ENCODE peak calls at places on chromosomes 12 and 14, in four cellular contexts. J, X, F and A are unnamed samples.

GRCh38 chr14:23864856-23865255 is 88.7 kb upstream of the DHRS4 start:
- DNase-seq in J (no peak), X (no peak), F (no peak), A (no peak)

GRCh38 chr12:40614923-40615322 is 77.3 kb upstream of the CNTN1 start:
- DNase-seq in J (no peak), X (no peak), F (no peak), A (no peak)

GRCh38 chr12:45912774-45913173 is 77.6 kb downstream of the SCAF11 start:
- DNase-seq in J (no peak), X (no peak), F (no peak), A (no peak)

GRCh38 chr14:104819361-104819771 is 18.5 kb downstream of the ZBTB42 start:
- DNase-seq in J (no peak), X (no peak), F (no peak), A (no peak)

GRCh38 chr12:130520784-130521183 is 183.1 kb downstream of the PIWIL1 start:
- DNase-seq in J (no peak), X (no peak), F (no peak), A (no peak)

GRCh38 chr14:79852975-79853374 is 358.3 kb downstream of the DIO2 start:
- DNase-seq in J (no peak), X (no peak), F (no peak), A (no peak)

GRCh38 chr12:49345840-49346658 is 639 bp upstream of the DNAJC22 start:
- DNase-seq in J (no peak), X (no peak), F (no peak), A (no peak)

GRCh38 chr14:69077841-69078240 is 75.1 kb downstream of the DCAF5 start:
- DNase-seq in J (no peak), X (peak; percentile 50), F (peak; percentile 91), A (no peak)

GRCh38 chr12:68234140-68234539 is 8.5 kb upstream of the IL26 start:
- DNase-seq in J (no peak), X (no peak), F (no peak), A (no peak)

GRCh38 chr12:45192041-45192695 is 23.7 kb upstream of the ANO6 start:
- DNase-seq in J (no peak), X (peak; percentile 50), F (peak; percentile 80), A (no peak)

DNA sequence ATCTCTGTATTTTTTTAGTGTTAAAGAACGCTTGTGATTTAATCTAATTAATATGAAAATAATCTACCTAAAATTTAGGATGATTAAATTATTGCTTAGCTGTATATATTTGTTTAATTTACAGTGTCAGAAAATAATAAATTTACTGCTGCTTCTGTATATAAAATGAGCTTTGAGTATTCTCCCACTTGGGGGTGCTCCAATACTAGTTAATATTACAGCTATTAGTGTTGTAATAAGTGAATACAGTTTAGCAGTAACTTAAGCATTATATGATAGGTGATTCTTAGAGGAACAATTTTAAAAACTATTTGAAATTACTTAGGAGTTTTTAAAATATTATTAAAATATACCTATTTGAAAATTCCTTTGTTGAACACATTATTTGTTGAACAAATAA is 62.2 kb downstream of the PAPOLA start:
- DNase-seq in J (no peak), X (no peak), F (no peak), A (no peak)
- TF ChIP-seq CTCF in J (no peak), X (no peak), F (peak; percentile 38), A (no peak)

DNA sequence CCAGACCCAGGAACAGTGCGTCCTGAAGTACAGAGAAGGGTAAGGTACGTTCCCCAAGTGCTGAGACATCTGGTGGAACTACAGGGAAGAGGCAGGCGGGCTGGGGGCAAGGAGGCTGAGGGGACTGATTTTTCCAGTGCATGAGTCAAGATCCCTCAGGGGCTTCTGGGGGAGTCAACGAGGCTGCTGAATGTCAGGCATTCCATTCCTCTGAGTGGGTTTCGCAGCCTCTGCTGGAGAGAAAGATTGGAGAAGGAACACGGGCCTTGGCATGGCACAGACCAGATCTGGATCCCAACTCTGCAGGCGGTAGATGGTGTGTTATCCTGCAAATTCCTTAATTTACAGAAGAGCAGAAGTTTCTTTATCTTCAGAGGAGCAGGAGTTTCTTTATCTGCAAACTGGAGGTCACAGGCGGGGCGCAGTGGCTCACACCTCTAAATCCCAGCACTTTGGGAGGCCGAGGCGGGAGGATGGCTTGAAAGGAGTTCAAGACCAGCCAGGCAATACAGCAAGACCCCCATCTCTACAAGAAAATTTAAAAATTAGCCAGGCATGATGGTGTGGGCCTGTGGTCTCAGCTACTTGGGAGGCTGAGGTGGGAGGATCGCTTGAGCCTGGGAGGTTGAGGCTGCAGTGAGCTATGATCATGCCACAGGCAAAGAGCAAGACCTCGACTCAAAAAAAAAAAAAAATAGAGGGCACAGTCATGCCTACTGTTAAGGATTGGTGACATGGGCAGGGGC is 132.6 kb upstream of the MAP1LC3B2 start:
- DNase-seq in J (peak; percentile 74), X (peak; percentile 93), F (peak; percentile 99), A (peak; percentile 23)
- TF ChIP-seq CTCF in J (peak; percentile 7), X (no peak), F (peak; percentile 77), A (peak; percentile 34)

DNA sequence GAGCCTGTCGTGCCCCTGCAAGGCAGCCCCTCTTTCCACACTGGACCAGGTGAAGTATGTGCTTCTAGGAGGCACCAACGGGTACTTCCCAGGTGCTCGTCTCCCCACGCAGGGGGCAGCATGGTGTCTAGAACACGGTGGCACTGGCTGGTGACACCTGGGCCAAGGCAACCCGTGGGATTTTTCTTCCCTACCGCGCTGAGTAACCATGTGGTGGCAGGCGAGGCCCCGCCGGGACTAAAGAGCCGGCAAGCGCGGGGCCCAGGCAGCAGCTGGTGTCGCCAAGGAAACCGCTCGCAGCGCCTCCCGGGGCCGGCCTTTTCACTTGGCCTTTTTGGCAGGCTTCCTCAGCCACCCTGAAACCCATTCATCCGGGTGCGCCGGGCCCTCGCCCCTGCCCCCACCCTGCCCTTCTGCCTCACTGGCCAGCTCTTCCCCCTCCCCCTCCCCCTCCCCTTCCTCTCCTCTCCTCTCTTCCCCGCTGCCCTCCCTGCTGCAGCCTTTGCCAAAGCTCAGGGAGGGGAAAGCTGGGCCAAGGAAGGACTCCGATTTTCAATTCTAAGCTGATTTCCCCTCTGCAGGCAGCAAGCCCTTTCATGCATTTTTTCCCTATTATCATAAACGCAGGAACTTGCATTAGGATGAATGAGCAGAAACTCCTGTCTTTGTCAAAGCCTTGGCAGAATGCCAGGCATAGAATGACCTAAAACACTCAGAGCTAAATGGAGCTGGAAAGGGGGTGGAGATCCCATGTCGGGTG is 81.2 kb downstream of the IRF2BPL start:
- DNase-seq in J (peak; percentile 92), X (peak; percentile 81), F (peak; percentile 86), A (peak; percentile 90)
- TF ChIP-seq CTCF in J (peak; percentile 63), X (peak; percentile 71), F (peak; percentile 75), A (peak; percentile 57)

GRCh38 chr12:119988788-119989618 is at the start of gene BICDL1:
- DNase-seq in J (peak; percentile 66), X (peak; percentile 96), F (peak; percentile 0), A (peak; percentile 42)

GRCh38 chr12:119990382-119990874 is 1.4 kb downstream of the BICDL1 start:
- DNase-seq in J (no peak), X (no peak), F (no peak), A (no peak)

GRCh38 chr12:119989619-119990381 is 764 bp downstream of the BICDL1 start:
- DNase-seq in J (peak; percentile 85), X (peak; percentile 61), F (peak; percentile 45), A (peak; percentile 80)

GRCh38 chr12:119992129-119992705 is 3.2 kb downstream of the BICDL1 start:
- DNase-seq in J (no peak), X (no peak), F (no peak), A (no peak)

DNA sequence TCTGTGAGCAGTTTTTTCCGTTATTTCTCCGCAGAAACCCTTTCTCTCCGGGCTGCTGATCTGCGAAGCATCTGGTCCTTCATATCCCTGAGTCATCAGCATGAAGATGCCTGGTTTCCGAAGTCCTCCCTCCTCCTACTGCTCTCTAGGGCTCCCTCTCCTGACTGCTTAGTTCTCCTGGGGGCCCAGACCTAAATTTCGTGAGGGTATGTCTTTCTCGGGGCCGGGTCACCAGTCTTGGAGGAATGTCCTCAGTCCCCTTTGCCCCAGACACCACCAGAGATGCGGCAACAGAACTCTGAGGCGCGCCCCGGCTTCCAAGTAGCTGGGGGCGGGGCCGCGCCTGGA is 622 bp upstream of the BICDL1 start:
- DNase-seq in J (no peak), X (peak; percentile 62), F (peak; percentile 29), A (no peak)
- TF ChIP-seq CTCF in J (no peak), X (peak; percentile 34), F (peak; percentile 44), A (no peak)

GRCh38 chr12:90958995-90959394 is 4.0 kb upstream of the CCER1 start:
- DNase-seq in J (no peak), X (no peak), F (peak; percentile 13), A (no peak)
- TF ChIP-seq CTCF in J (no peak), X (no peak), F (no peak), A (no peak)

GRCh38 chr14:99190696-99191662 is 81.0 kb downstream of the BCL11B start:
- DNase-seq in J (no peak), X (peak; percentile 15), F (no peak), A (no peak)
- TF ChIP-seq CTCF in J (no peak), X (peak; percentile 45), F (no peak), A (no peak)

GRCh38 chr12:25813843-25814242 is 144.6 kb upstream of the RASSF8 start:
- DNase-seq in J (no peak), X (no peak), F (no peak), A (no peak)
- TF ChIP-seq CTCF in J (no peak), X (no peak), F (no peak), A (no peak)

GRCh38 chr12:76559277-76560082 is at the start of gene OSBPL8:
- DNase-seq in J (peak; percentile 98), X (peak; percentile 94), F (peak; percentile 86), A (peak; percentile 97)
- TF ChIP-seq CTCF in J (peak; percentile 27), X (peak; percentile 18), F (peak; percentile 41), A (no peak)